ENCODE peak calls at places on chromosomes 11 and 22, in eight cellular contexts. Q, I, W, L, Y, U, R and E are unnamed samples.

GRCh38 chr11:47858169-47858543 is 10.0 kb upstream of the NUP160 start:
- DNase-seq in Y (no peak), R (peak; percentile 91), U (no peak), L (no peak), W (no peak), Q (no peak), I (peak; percentile 72), E (no peak)

GRCh38 chr22:36334838-36335603 is 52.7 kb downstream of the MYH9 start:
- DNase-seq in Y (peak; percentile 55), L (peak; percentile 70), Q (no peak), U (no peak), R (peak; percentile 85), I (peak; percentile 84), W (no peak), E (no peak)

GRCh38 chr22:27113211-27114030 is 456.0 kb downstream of the MIAT start:
- DNase-seq in Y (no peak), U (no peak), L (no peak), I (peak; percentile 97), Q (peak; percentile 44), W (no peak), R (peak; percentile 99), E (peak; percentile 66)

GRCh38 chr22:41574847-41575381 is 14.1 kb downstream of the CSDC2 start:
- DNase-seq in Y (no peak), W (no peak), U (peak; percentile 73), L (no peak), I (peak; percentile 19), Q (no peak), R (no peak), E (peak; percentile 88)

GRCh38 chr22:19848298-19849224 is 6.1 kb downstream of the GNB1L start:
- DNase-seq in U (peak; percentile 79), I (no peak), L (no peak), Y (peak; percentile 83), Q (no peak), W (no peak), R (peak; percentile 29), E (no peak)

GRCh38 chr11:122649133-122649532 is 6.4 kb upstream of the UBASH3B start:
- DNase-seq in U (no peak), L (no peak), Y (no peak), W (no peak), R (peak; percentile 92), Q (no peak), I (no peak), E (no peak)

GRCh38 chr22:40235418-40235817 is 57.7 kb downstream of the TNRC6B start:
- DNase-seq in R (peak; percentile 32), I (no peak), W (no peak), Q (no peak), Y (no peak), L (no peak), U (no peak), E (no peak)

GRCh38 chr11:38153985-38154384 is 1555.9 kb upstream of the RAG2 start:
- DNase-seq in W (no peak), L (no peak), I (no peak), Q (no peak), Y (no peak), R (no peak), U (no peak), E (no peak)

GRCh38 chr11:114279778-114280532 is 16.2 kb upstream of the NNMT start:
- DNase-seq in R (peak; percentile 77), Y (no peak), U (no peak), L (no peak), Q (no peak), I (peak; percentile 61), W (no peak), E (no peak)

GRCh38 chr11:68012843-68013610 is 2.9 kb downstream of the ALDH3B1 start:
- DNase-seq in Y (no peak), Q (no peak), I (peak; percentile 95), W (no peak), U (peak; percentile 87), R (peak; percentile 98), L (peak; percentile 90), E (peak; percentile 66)

GRCh38 chr11:65078151-65078550 is 5.7 kb downstream of the CDCA5 start:
- DNase-seq in R (peak; percentile 28), W (no peak), L (no peak), Y (peak; percentile 66), U (peak; percentile 78), I (peak; percentile 17), Q (no peak), E (no peak)

GRCh38 chr11:81007046-81007445 is 1566.2 kb upstream of the TENM4 start:
- DNase-seq in I (peak; percentile 14), W (no peak), Y (no peak), U (no peak), L (no peak), Q (no peak), R (peak; percentile 33), E (no peak)

GRCh38 chr22:46725096-46725495 is 13.0 kb downstream of the CERK start:
- DNase-seq in U (no peak), Y (no peak), Q (no peak), I (no peak), L (no peak), W (no peak), R (no peak), E (no peak)

GRCh38 chr22:46728470-46728869 is 9.6 kb downstream of the CERK start:
- DNase-seq in W (no peak), I (no peak), R (no peak), Y (no peak), Q (no peak), U (no peak), L (no peak), E (no peak)

GRCh38 chr22:46727813-46728364 is 10.2 kb downstream of the CERK start:
- DNase-seq in Y (no peak), I (no peak), U (no peak), Q (no peak), R (no peak), L (no peak), W (no peak), E (no peak)

GRCh38 chr22:46726066-46726985 is 11.7 kb downstream of the CERK start:
- DNase-seq in I (no peak), Q (no peak), R (peak; percentile 40), U (no peak), L (no peak), Y (no peak), W (no peak), E (no peak)

GRCh38 chr22:46726986-46727317 is 11.1 kb downstream of the CERK start:
- DNase-seq in Y (no peak), W (no peak), R (no peak), Q (no peak), L (no peak), I (no peak), U (no peak), E (no peak)
- TF ChIP-seq CTCF in Y (no peak), W (no peak), R (no peak), Q (no peak), L (no peak), I (no peak), U (no peak), E (no peak)

GRCh38 chr11:44298862-44299261 is 11.1 kb downstream of the ALX4 start:
- DNase-seq in I (no peak), U (no peak), R (no peak), Y (no peak), Q (no peak), W (no peak), L (no peak), E (no peak)
- TF ChIP-seq CTCF in I (no peak), U (no peak), R (no peak), Y (peak; percentile 31), Q (no peak), W (no peak), L (no peak), E (no peak)

GRCh38 chr11:908273-908672 is 2.3 kb downstream of the CHID1 start:
- DNase-seq in R (no peak), W (no peak), Q (no peak), Y (peak; percentile 81), U (no peak), I (no peak), L (no peak), E (no peak)

GRCh38 chr11:910044-910588 is 494 bp downstream of the CHID1 start:
- DNase-seq in L (no peak), Q (no peak), U (no peak), Y (no peak), I (no peak), W (no peak), R (no peak), E (no peak)

GRCh38 chr11:907668-908067 is 2.9 kb downstream of the CHID1 start:
- DNase-seq in L (no peak), W (no peak), Q (no peak), I (no peak), U (no peak), R (no peak), Y (no peak), E (no peak)

GRCh38 chr11:910589-911030 is at the start of gene CHID1:
- DNase-seq in Q (peak; percentile 52), Y (peak; percentile 97), U (peak; percentile 95), L (no peak), R (peak; percentile 73), W (peak; percentile 89), I (peak; percentile 67), E (peak; percentile 92)

GRCh38 chr11:909406-909805 is 1.2 kb downstream of the CHID1 start:
- DNase-seq in I (no peak), U (no peak), W (no peak), R (no peak), Q (no peak), Y (no peak), L (no peak), E (no peak)
- TF ChIP-seq CTCF in I (no peak), U (no peak), W (no peak), R (no peak), Q (no peak), Y (no peak), L (no peak), E (no peak)

GRCh38 chr11:70572974-70573260 is 174.6 kb downstream of the CTTN start:
- DNase-seq in W (no peak), I (no peak), Y (no peak), R (no peak), Q (no peak), L (no peak), U (peak; percentile 27), E (no peak)
- TF ChIP-seq CTCF in W (no peak), I (no peak), Y (no peak), R (no peak), Q (no peak), L (no peak), U (no peak), E (no peak)

DNA sequence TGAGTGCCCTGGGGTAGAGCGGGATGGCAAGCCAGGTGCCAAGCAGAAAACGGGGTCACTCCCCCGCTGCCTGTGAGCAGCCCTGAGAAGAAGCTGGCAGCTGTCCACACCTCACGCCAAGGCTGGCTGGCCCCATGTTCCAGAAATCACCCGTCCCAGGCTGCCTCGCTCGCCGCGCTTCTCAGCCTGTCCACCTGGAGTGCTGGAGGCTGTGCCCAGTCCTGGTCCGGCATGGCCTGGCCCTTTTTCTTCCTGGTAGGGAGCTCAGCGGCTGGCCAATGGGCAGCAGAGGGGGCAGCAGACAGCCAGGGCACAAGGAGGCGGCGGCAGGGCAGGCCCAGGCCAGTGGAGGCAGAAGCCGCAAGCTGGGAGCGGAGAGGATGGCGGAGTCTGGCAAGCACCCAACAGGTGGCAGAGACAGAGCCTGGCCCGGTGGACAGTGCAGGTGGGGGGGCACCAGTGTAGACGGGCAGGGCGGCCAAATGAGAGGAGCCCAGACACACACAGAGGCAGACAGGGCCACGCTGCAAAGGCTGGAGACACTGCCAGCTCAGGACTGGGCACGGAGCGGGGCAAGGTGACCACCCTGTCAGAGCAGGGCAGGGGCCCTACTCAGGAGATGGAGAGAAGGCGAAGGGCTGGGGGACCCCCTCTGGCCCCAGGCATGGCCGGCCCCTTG is 37.2 kb upstream of the TH start:
- DNase-seq in R (no peak), W (peak; percentile 78), I (no peak), Y (no peak), L (no peak), Q (no peak), U (peak; percentile 63), E (peak; percentile 7)
- TF ChIP-seq CTCF in R (no peak), W (no peak), I (no peak), Y (no peak), L (no peak), Q (no peak), U (no peak), E (no peak)